ENCODE peak calls at places on chromosome 2, in ten cellular contexts. F is psoas muscle, G is mucosa of descending colon, K is NT2/D1, V is adrenal gland, Q is endothelial cell of umbilical vein, H is brain microvascular endothelial cell, O is A549, I is spleen, U is choroid plexus epithelial cell. T is an unnamed sample.

GRCh38 chr2:139360654-139361053 is 580.5 kb upstream of the NXPH2 start:
- DNase-seq in F (no peak), G (no peak), K (no peak), V (no peak), Q (no peak), H (no peak), O (no peak), I (no peak), U (no peak), T (no peak)

GRCh38 chr2:195674491-195675226 is 17.6 kb downstream of the SLC39A10 start:
- DNase-seq in F (no peak), G (no peak), K (no peak), V (no peak), Q (no peak), H (peak; percentile 64), O (no peak), I (no peak), U (peak; percentile 57), T (no peak)

GRCh38 chr2:100845141-100845991 is 25.4 kb downstream of the NPAS2 start:
- DNase-seq in F (peak; percentile 65), G (no peak), K (no peak), V (no peak), Q (no peak), H (no peak), O (no peak), I (no peak), U (no peak), T (no peak)

GRCh38 chr2:33158482-33159003 is 211.8 kb downstream of the LTBP1 start:
- DNase-seq in F (no peak), G (no peak), K (no peak), V (no peak), Q (peak; percentile 85), H (peak; percentile 83), O (no peak), I (no peak), U (peak; percentile 93), T (peak; percentile 95)

GRCh38 chr2:172021955-172022354 is 22.2 kb downstream of the METAP1D start:
- DNase-seq in F (no peak), G (no peak), K (no peak), V (no peak), Q (no peak), H (peak; percentile 54), O (no peak), I (no peak), U (peak; percentile 44), T (peak; percentile 70)

GRCh38 chr2:43611987-43612894 is 16.4 kb upstream of the THADA start:
- DNase-seq in F (peak; percentile 55), G (no peak), K (peak; percentile 71), V (peak; percentile 55), Q (peak; percentile 73), H (peak; percentile 72), O (peak; percentile 58), I (no peak), U (peak; percentile 83), T (peak; percentile 84)

GRCh38 chr2:235026137-235026536 is 74.3 kb downstream of the SH3BP4 start:
- DNase-seq in F (no peak), G (no peak), K (no peak), V (peak; percentile 84), Q (peak; percentile 86), H (peak; percentile 75), O (peak; percentile 62), I (no peak), U (peak; percentile 84), T (peak; percentile 95)

GRCh38 chr2:77977486-77978063 is 455.4 kb upstream of the LRRTM4 start:
- DNase-seq in F (no peak), G (no peak), K (peak; percentile 2), V (no peak), Q (no peak), H (no peak), O (no peak), I (no peak), U (no peak), T (no peak)

GRCh38 chr2:230137902-230138539 is 69.3 kb upstream of the SLC16A14 start:
- DNase-seq in F (no peak), G (no peak), K (no peak), V (no peak), Q (no peak), H (peak; percentile 18), O (no peak), I (no peak), U (no peak), T (peak; percentile 25)

GRCh38 chr2:230131366-230131765 is 62.6 kb upstream of the SLC16A14 start:
- DNase-seq in F (no peak), G (no peak), K (no peak), V (peak; percentile 57), Q (no peak), H (no peak), O (no peak), I (no peak), U (no peak), T (no peak)

GRCh38 chr2:230134496-230135073 is 65.9 kb upstream of the SLC16A14 start:
- DNase-seq in F (no peak), G (no peak), K (no peak), V (peak; percentile 48), Q (peak; percentile 71), H (peak; percentile 90), O (no peak), I (no peak), U (peak; percentile 88), T (peak; percentile 29)

GRCh38 chr2:230130668-230131364 is 62.1 kb upstream of the SLC16A14 start:
- DNase-seq in F (peak; percentile 63), G (peak; percentile 68), K (no peak), V (peak; percentile 97), Q (peak; percentile 74), H (peak; percentile 78), O (no peak), I (peak; percentile 79), U (peak; percentile 98), T (peak; percentile 62)

GRCh38 chr2:230135126-230135525 is 66.4 kb upstream of the SLC16A14 start:
- DNase-seq in F (no peak), G (no peak), K (no peak), V (no peak), Q (no peak), H (no peak), O (no peak), I (no peak), U (no peak), T (no peak)
- H3K4me3 ChIP-seq in F (no peak overlapping the region), G (no peak overlapping the region), K (no peak overlapping the region), V (no peak overlapping the region), Q (no peak overlapping the region), H (no peak overlapping the region), O (no peak overlapping the region), I (no peak overlapping the region), U (no peak overlapping the region), T (no peak overlapping the region)

DNA sequence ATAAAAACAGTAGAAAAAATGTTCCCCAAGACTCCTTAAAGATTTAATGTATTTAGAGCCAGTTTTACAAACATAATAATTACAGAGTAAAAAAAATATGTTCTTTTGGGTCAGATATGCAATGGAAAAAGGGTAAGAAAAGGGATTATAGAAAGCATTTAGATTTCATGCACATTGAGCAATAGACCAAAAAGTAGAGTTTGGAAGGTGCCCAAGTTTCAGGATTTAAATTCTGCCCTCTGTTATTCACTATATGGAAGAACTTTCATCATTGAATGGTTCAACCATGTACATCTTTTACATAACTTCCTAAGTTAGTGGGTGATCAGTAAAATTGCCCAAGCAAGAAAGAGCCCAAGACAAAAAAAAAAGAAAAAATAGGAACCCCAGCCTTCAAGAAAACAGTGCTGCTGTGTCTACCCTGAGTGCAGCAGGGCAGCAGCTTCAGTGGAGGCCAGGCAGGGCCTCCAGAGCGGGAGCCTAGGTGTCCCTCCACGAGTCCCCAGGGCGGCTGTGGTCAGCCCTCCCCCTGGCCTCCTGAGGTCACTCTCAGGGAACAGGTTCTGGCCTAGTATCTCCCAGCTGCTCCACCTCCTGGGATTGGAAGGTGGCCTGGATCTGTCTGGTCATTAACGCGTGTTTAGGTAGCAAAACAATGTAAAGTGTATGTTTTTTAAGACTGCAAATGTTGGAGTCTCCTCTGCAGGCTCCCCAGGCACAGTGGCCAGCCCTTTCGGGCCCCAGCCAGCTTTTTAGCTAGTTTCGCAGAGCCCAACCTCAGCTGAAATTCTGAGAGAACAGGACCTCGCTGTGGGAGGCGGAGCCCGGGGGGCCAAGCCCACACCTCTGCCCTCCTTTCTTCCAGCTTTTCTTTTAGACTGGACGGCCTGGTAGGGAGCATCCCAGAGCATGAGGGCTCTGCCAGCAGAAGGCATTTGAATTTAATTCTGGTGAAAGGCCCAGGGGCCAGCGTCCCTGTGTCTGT is 77.3 kb downstream of the TEX51 start:
- DNase-seq in F (no peak), G (no peak), K (no peak), V (no peak), Q (no peak), H (no peak), O (no peak), I (no peak), U (no peak), T (no peak)
- H3K4me3 ChIP-seq in F (no peak overlapping the region), G (no peak overlapping the region), K (no peak overlapping the region), V (no peak overlapping the region), Q (no peak overlapping the region), H (no peak overlapping the region), O (no peak overlapping the region), I (no peak overlapping the region), U (no peak overlapping the region), T (no peak overlapping the region)

GRCh38 chr2:191031256-191031655 is 17.3 kb upstream of the STAT1 start:
- DNase-seq in F (no peak), G (no peak), K (no peak), V (no peak), Q (peak; percentile 95), H (no peak), O (no peak), I (no peak), U (no peak), T (no peak)

GRCh38 chr2:191029280-191029908 is 15.4 kb upstream of the STAT1 start:
- DNase-seq in F (no peak), G (no peak), K (no peak), V (no peak), Q (no peak), H (no peak), O (no peak), I (no peak), U (no peak), T (no peak)

GRCh38 chr2:191026377-191026776 is 12.4 kb upstream of the STAT1 start:
- DNase-seq in F (no peak), G (no peak), K (no peak), V (no peak), Q (no peak), H (no peak), O (no peak), I (no peak), U (no peak), T (no peak)

GRCh38 chr2:191032588-191033429 is 18.8 kb upstream of the STAT1 start:
- DNase-seq in F (no peak), G (no peak), K (no peak), V (no peak), Q (peak; percentile 59), H (no peak), O (no peak), I (no peak), U (peak; percentile 28), T (no peak)

GRCh38 chr2:191030521-191031154 is 16.7 kb upstream of the STAT1 start:
- DNase-seq in F (no peak), G (no peak), K (no peak), V (no peak), Q (peak; percentile 78), H (peak; percentile 34), O (peak; percentile 40), I (no peak), U (peak; percentile 75), T (peak; percentile 72)
- H3K4me3 ChIP-seq in F (no peak overlapping the region), G (no peak overlapping the region), K (no peak overlapping the region), V (no peak overlapping the region), Q (no peak overlapping the region), H (no peak overlapping the region), O (no peak overlapping the region), I (peak overlapping the region; percentile 33), U (peak overlapping the region; percentile 28), T (no peak overlapping the region)

DNA sequence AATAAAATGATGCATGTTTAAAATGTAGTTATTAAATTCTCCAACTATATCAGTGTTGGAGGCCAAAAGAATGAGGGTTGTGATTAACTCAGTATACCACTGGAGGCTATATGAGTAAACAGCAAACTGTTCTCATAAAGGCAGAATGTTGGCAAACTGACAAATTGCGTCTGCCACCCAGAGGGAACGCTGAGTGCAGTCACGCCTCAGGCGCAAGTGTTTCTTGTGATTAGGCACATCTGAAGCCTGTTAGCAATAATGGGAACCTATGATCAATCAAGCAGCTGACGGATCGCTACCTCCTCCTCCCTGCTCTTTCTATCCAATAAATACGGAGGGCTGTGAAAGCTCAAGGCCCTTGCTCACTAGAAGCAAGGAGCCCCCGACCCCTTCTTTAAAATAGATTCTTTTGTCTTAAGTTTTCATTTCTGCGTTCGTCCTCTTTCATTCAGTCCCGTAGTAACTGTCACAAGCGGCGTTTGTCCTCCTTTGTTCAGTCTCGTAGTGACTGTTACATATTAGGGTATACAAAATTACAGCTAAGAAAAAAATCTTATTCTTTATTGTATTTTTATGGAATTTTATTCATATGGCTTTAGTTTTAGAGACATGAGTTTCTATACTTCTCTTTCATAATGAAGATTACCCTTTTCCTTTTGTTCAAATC is 16.3 kb upstream of the RMND5A start:
- DNase-seq in F (no peak), G (no peak), K (no peak), V (no peak), Q (no peak), H (no peak), O (no peak), I (no peak), U (peak; percentile 27), T (peak; percentile 61)
- H3K4me3 ChIP-seq in F (peak overlapping the region; percentile 53), G (no peak overlapping the region), K (no peak overlapping the region), V (no peak overlapping the region), Q (no peak overlapping the region), H (peak overlapping the region; percentile 35), O (peak overlapping the region; percentile 35), I (no peak overlapping the region), U (no peak overlapping the region), T (no peak overlapping the region)

T was measured in cardiac fibroblast.